ENCODE peak calls at places on chromosomes 6 and 20, in ten cellular contexts. W, O, U, I, S, E, L, Q, J and V are unnamed samples.

GRCh38 chr6:73521351-73522254 is 771 bp upstream of the EEF1A1 start:
- DNase-seq in E (no peak), W (no peak), S (peak), Q (peak), U (no peak), I (peak), J (peak), O (peak), L (peak), V (peak)

GRCh38 chr20:48604426-48604825 is 223.4 kb downstream of the PREX1 start:
- DNase-seq in S (no peak), U (no peak), Q (no peak), O (no peak), W (peak), E (no peak), J (no peak), L (no peak), I (no peak), V (no peak)

GRCh38 chr6:7974932-7975763 is 64.6 kb upstream of the TXNDC5 start:
- DNase-seq in Q (peak), E (peak), J (peak), W (peak), S (peak), U (no peak), I (peak), L (peak), O (peak), V (peak)

GRCh38 chr6:431504-431903 is 40.0 kb downstream of the IRF4 start:
- DNase-seq in U (no peak), I (no peak), L (no peak), S (no peak), E (no peak), Q (no peak), J (no peak), O (no peak), W (no peak), V (no peak)

GRCh38 chr6:83429857-83430605 is 820 bp downstream of the ME1 start:
- DNase-seq in U (no peak), L (peak), I (no peak), W (no peak), S (peak), J (peak), E (no peak), Q (peak), O (peak), V (no peak)

GRCh38 chr20:13744403-13744802 is 40.3 kb downstream of the ESF1 start:
- DNase-seq in I (no peak), U (no peak), W (no peak), E (no peak), Q (peak), S (no peak), O (no peak), J (no peak), L (no peak), V (no peak)

GRCh38 chr20:14915356-14915755 is 577.9 kb upstream of the FLRT3 start:
- DNase-seq in J (no peak), Q (no peak), W (no peak), E (no peak), L (no peak), O (no peak), S (no peak), I (no peak), U (no peak), V (no peak)

GRCh38 chr6:38489951-38490350 is 149.8 kb downstream of the BTBD9 start:
- DNase-seq in E (no peak), W (no peak), Q (no peak), L (no peak), O (no peak), U (no peak), I (no peak), J (no peak), S (peak), V (no peak)

GRCh38 chr6:71886184-71887005 is at the start of gene RIMS1:
- DNase-seq in L (no peak), W (peak), Q (no peak), O (no peak), U (no peak), J (no peak), S (peak), E (no peak), I (no peak), V (no peak)

GRCh38 chr6:107560657-107561056 is 70.7 kb downstream of the SOBP start:
- DNase-seq in S (no peak), W (no peak), Q (no peak), L (no peak), U (no peak), E (no peak), J (no peak), I (no peak), O (no peak), V (no peak)

GRCh38 chr20:4795394-4795793 is 73.7 kb downstream of the PRND start:
- DNase-seq in E (no peak), O (no peak), I (peak), J (peak), L (peak), Q (peak), S (peak), W (no peak), U (peak), V (no peak)

GRCh38 chr6:105136433-105137350 is 43.1 kb downstream of the POPDC3 start:
- DNase-seq in W (peak), I (peak), O (peak), S (peak), Q (peak), U (no peak), E (peak), J (peak), L (no peak), V (no peak)

GRCh38 chr20:8170921-8171320 is 38.9 kb downstream of the PLCB1 start:
- DNase-seq in U (no peak), L (no peak), J (no peak), O (no peak), S (no peak), E (no peak), W (no peak), I (no peak), Q (no peak), V (no peak)

DNA sequence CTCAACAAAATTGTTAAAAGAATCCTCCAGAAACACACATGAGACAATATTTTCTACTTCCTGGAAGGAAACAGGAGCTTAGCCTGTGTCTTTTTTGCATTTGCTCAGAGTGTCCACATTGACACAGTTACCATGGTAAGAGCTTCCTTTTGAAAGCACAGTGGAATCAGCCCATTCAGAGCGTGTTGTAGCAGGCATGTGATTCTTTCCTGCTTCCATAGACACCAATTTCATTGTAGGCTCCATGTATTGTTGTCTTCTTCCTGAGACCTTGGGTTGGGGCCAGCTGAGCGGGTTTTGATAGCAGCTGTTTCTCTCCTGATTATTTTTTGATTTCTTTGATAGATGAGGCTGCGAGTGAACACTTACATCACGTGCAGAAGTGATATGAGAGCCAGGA is 44.9 kb upstream of the PXDC1 start:
- DNase-seq in J (no peak), O (no peak), L (no peak), W (no peak), E (no peak), S (no peak), Q (peak), I (peak), U (no peak), V (no peak)
- H3K27ac ChIP-seq in J (peak), O (no peak), L (no peak), W (no peak), E (peak), S (no peak), Q (peak), I (peak), U (no peak), V (peak)

GRCh38 chr20:35895476-35895875 is 58.8 kb downstream of the SCAND1 start:
- DNase-seq in Q (no peak), U (no peak), J (no peak), S (no peak), E (no peak), L (no peak), I (no peak), O (no peak), W (no peak), V (no peak)

GRCh38 chr20:35899064-35899463 is 55.2 kb downstream of the SCAND1 start:
- DNase-seq in O (no peak), I (no peak), L (no peak), U (no peak), S (no peak), Q (no peak), E (no peak), W (no peak), J (no peak), V (no peak)

GRCh38 chr20:35892871-35893270 is 61.4 kb downstream of the SCAND1 start:
- DNase-seq in O (no peak), S (no peak), J (no peak), U (no peak), Q (no peak), L (no peak), E (no peak), I (no peak), W (no peak), V (no peak)

GRCh38 chr20:35891375-35891774 is 62.9 kb downstream of the SCAND1 start:
- DNase-seq in O (peak), Q (no peak), J (no peak), U (no peak), E (no peak), S (no peak), W (no peak), I (no peak), L (no peak), V (no peak)

GRCh38 chr20:35893942-35894341 is 60.4 kb downstream of the SCAND1 start:
- DNase-seq in I (no peak), Q (no peak), S (no peak), W (no peak), L (no peak), U (no peak), J (no peak), E (no peak), O (no peak), V (no peak)
- H3K27ac ChIP-seq in I (no peak), Q (no peak), S (no peak), W (no peak), L (no peak), U (no peak), J (no peak), E (no peak), O (no peak), V (no peak)

GRCh38 chr6:16725145-16725864 is 36.0 kb downstream of the ATXN1 start:
- DNase-seq in O (no peak), L (no peak), Q (peak), W (no peak), E (no peak), S (peak), J (peak), I (no peak), U (no peak), V (no peak)
- H3K27ac ChIP-seq in O (no peak), L (peak), Q (peak), W (peak), E (peak), S (peak), J (peak), I (peak), U (no peak), V (peak)

DNA sequence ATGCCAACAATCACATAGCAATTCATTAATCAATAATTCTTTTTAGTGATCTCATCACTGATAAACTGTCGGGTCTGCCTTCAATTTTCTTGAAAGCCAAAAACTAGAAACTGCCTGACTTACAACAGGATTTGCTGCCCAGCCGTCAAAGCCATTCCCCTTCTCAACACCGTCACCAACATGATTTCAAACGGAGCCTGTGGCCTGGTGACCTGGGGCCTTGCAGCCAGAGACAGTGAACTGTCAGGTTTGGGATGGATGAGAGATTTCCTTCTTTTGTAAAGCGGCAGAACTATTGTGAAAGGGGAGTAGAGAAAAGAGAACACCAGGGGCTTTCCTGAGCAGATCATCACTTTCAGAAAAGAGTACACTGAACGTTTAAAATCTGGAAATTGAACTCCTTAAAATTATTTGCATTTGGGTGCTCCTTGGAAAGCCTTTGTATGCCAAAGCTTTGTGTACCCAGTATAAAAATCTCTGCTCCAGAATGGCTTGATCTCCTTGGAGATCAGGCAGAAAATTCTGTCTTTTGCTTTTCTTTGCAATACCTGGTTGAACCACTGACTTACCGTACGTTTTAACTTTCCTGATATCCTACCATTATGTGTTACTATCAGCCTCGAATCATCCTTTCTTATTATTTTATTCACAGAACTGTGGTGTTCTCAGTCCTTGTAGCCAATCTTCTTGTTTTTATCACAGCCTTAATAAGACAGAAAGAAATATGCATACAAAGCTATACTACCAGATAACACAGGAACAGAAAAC is 125.2 kb downstream of the PACRG start:
- DNase-seq in J (no peak), L (no peak), W (no peak), Q (no peak), I (no peak), O (no peak), E (no peak), U (no peak), S (peak), V (no peak)
- H3K27ac ChIP-seq in J (no peak), L (no peak), W (no peak), Q (no peak), I (no peak), O (no peak), E (no peak), U (no peak), S (no peak), V (no peak)

GRCh38 chr6:33431880-33432541 is 12.1 kb downstream of the SYNGAP1 start:
- DNase-seq in W (no peak), J (no peak), O (no peak), U (no peak), I (no peak), S (no peak), L (no peak), E (no peak), Q (no peak), V (no peak)

GRCh38 chr6:33430991-33431879 is 11.4 kb downstream of the SYNGAP1 start:
- DNase-seq in J (no peak), I (no peak), U (peak), E (no peak), L (no peak), O (no peak), Q (peak), W (peak), S (peak), V (no peak)

GRCh38 chr6:33433560-33434191 is 13.8 kb downstream of the SYNGAP1 start:
- DNase-seq in L (no peak), I (no peak), J (no peak), Q (no peak), O (no peak), E (no peak), W (no peak), S (peak), U (no peak), V (no peak)

GRCh38 chr6:33433001-33433559 is 13.2 kb downstream of the SYNGAP1 start:
- DNase-seq in U (no peak), S (no peak), I (no peak), Q (no peak), E (no peak), O (no peak), W (no peak), J (no peak), L (no peak), V (no peak)

DNA sequence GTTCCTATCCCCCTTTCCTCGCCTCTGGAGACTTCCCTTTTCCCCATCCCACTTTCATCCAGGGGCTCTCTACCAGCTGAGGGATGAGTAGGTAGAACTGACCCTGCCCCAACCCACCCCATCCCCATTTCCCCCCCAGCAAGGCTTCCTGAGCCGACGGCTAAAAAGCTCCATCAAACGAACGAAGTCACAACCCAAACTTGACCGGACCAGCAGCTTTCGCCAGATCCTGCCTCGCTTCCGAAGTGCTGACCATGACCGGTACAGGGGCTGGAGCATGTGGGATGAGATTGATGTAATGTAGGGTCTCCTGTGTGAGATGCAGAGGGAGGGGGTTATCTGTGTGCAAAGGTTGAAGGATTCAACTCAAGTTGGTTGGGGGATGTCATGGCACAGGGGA is 12.7 kb downstream of the SYNGAP1 start:
- DNase-seq in Q (no peak), J (no peak), S (no peak), U (no peak), I (no peak), E (no peak), W (no peak), O (no peak), L (no peak), V (no peak)
- H3K27ac ChIP-seq in Q (no peak), J (no peak), S (no peak), U (no peak), I (no peak), E (no peak), W (no peak), O (no peak), L (no peak), V (no peak)

DNA sequence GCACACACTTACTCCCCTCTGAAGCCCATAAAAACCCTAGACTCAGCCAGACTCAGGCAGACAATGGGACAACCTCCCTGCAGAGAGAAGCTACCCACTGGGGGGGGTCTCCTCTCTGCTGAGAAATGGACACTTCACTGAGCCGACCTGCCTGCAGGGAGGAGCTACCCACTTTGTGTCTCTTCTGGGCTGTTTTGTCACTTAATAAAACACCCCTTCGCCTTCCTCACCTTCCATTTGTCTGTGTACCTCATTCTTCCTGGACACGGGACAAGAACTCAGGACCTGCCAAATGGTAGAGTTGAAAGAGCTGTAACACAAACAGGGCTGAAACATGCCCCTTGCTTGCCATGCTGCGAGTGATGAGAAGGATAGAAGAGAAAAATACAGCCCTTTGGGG is 151.7 kb upstream of the HDDC2 start:
- DNase-seq in I (no peak), L (no peak), S (no peak), U (no peak), O (no peak), E (no peak), W (no peak), Q (no peak), J (no peak), V (no peak)
- H3K27ac ChIP-seq in I (no peak), L (no peak), S (no peak), U (no peak), O (no peak), E (no peak), W (no peak), Q (no peak), J (no peak), V (no peak)

DNA sequence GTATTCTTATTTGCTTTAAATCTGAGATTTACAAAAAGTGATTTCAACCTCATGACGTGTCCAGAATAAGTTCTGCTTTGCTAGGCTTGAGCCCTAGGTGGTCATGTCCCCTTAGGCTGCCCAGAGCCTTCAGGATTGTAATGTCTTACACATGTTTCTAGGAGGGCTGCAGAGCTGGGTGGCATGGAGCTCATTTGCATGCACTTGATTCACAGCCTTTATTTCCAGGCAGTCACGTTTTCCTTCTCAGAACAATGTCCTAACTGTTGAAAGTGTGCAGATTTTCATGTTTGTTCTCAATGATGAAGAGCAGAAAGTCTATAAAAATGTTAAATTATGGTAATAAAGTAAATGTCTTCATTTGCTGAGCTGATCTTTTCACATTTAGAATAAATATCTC is 448.6 kb upstream of the SOX4 start:
- DNase-seq in O (no peak), U (no peak), L (no peak), W (no peak), I (no peak), E (no peak), Q (no peak), J (no peak), S (no peak), V (no peak)
- H3K27ac ChIP-seq in O (no peak), U (no peak), L (no peak), W (no peak), I (no peak), E (no peak), Q (no peak), J (no peak), S (no peak), V (no peak)

GRCh38 chr6:53481328-53481727 is 63.6 kb downstream of the GCLC start:
- DNase-seq in S (no peak), O (no peak), L (no peak), U (no peak), Q (no peak), W (no peak), E (no peak), I (no peak), J (no peak), V (no peak)

GRCh38 chr6:53486679-53487078 is 58.2 kb downstream of the GCLC start:
- DNase-seq in Q (no peak), O (no peak), L (no peak), U (no peak), W (no peak), J (no peak), S (no peak), E (no peak), I (no peak), V (no peak)

GRCh38 chr6:53487080-53487479 is 57.8 kb downstream of the GCLC start:
- DNase-seq in S (peak), O (no peak), Q (no peak), J (no peak), I (no peak), L (no peak), W (no peak), U (no peak), E (no peak), V (no peak)

GRCh38 chr6:53484409-53485280 is 60.3 kb downstream of the GCLC start:
- DNase-seq in O (peak), U (peak), S (peak), J (peak), Q (peak), W (no peak), L (no peak), I (no peak), E (peak), V (no peak)

GRCh38 chr6:53483423-53484353 is 61.2 kb downstream of the GCLC start:
- DNase-seq in J (no peak), O (peak), L (no peak), Q (peak), I (no peak), W (no peak), U (no peak), E (no peak), S (peak), V (peak)
- H3K27ac ChIP-seq in J (no peak), O (peak), L (no peak), Q (no peak), I (no peak), W (no peak), U (no peak), E (peak), S (no peak), V (peak)

GRCh38 chr20:63641146-63641791 is 12.0 kb downstream of the STMN3 start:
- DNase-seq in U (peak), E (no peak), J (no peak), S (no peak), O (no peak), Q (peak), L (peak), W (no peak), I (no peak), V (peak)
- H3K27ac ChIP-seq in U (peak), E (no peak), J (no peak), S (no peak), O (no peak), Q (peak), L (peak), W (peak), I (no peak), V (peak)